ENCODE peak calls at places on chromosomes 3 and 15, in four cellular contexts. I is K562, R is GM12878, Y is HepG2. Z is an unnamed sample.

GRCh38 chr3:142929109-142929508 is 34.4 kb downstream of the PAQR9 start:
- DNase-seq in R (no peak), Y (peak; percentile 55), I (peak; percentile 87), Z (peak; percentile 70)

GRCh38 chr3:43286115-43286885 is at the start of gene SNRK:
- DNase-seq in R (no peak), Y (peak; percentile 53), I (peak; percentile 89), Z (peak; percentile 44)

GRCh38 chr15:80251505-80252280 is at the start of gene CTXND1:
- DNase-seq in Y (no peak), R (no peak), I (no peak), Z (no peak)

GRCh38 chr3:187758318-187758717 is 13.1 kb upstream of the BCL6 start:
- DNase-seq in R (no peak), I (no peak), Y (no peak), Z (no peak)

GRCh38 chr3:193882091-193882490 is 253.9 kb upstream of the HES1 start:
- DNase-seq in R (no peak), I (no peak), Y (no peak), Z (no peak)

GRCh38 chr15:80386151-80386550 is 18.0 kb upstream of the ARNT2 start:
- DNase-seq in I (no peak), Y (no peak), R (no peak), Z (no peak)

GRCh38 chr15:78508272-78508671 is 895 bp downstream of the HYKK start:
- DNase-seq in I (peak; percentile 8), Y (peak; percentile 3), R (no peak), Z (no peak)

GRCh38 chr15:85475711-85476110 is 95.3 kb downstream of the AKAP13 start:
- DNase-seq in Y (no peak), R (no peak), I (no peak), Z (no peak)

GRCh38 chr15:46331546-46331945 is 696.7 kb downstream of the SQOR start:
- DNase-seq in Y (no peak), I (no peak), R (no peak), Z (no peak)

GRCh38 chr3:48989126-48989795 is 780 bp upstream of the P4HTM start:
- DNase-seq in Y (no peak), R (no peak), I (no peak), Z (no peak)

GRCh38 chr15:51861557-51862350 is 32.3 kb downstream of the TMOD3 start:
- DNase-seq in R (no peak), Y (no peak), I (no peak), Z (no peak)

GRCh38 chr3:13009132-13009945 is 63.9 kb downstream of the IQSEC1 start:
- DNase-seq in Y (no peak), I (peak; percentile 47), R (no peak), Z (no peak)

GRCh38 chr3:43074901-43075689 is 30.8 kb downstream of the POMGNT2 start:
- DNase-seq in Y (no peak), I (no peak), R (no peak), Z (no peak)

GRCh38 chr3:16828815-16829214 is 55.9 kb upstream of the PLCL2 start:
- DNase-seq in Y (no peak), R (no peak), I (peak; percentile 41), Z (peak; percentile 33)

GRCh38 chr15:96183020-96183926 is 147.2 kb upstream of the NR2F2 start:
- DNase-seq in I (no peak), Y (peak; percentile 39), R (no peak), Z (no peak)

GRCh38 chr15:52012210-52012609 is 6.8 kb upstream of the MAPK6 start:
- DNase-seq in I (no peak), Y (no peak), R (no peak), Z (no peak)

GRCh38 chr3:169241575-169241927 is 422.0 kb downstream of the MECOM start:
- DNase-seq in Y (no peak), I (no peak), R (no peak), Z (no peak)

GRCh38 chr3:168241156-168241555 is 145.4 kb upstream of the GOLIM4 start:
- DNase-seq in Y (no peak), I (no peak), R (no peak), Z (no peak)

GRCh38 chr3:56522374-56522773 is 34.6 kb upstream of the CCDC66 start:
- DNase-seq in R (no peak), I (no peak), Y (no peak), Z (no peak)

GRCh38 chr3:141089339-141090152 is 38.4 kb downstream of the SPSB4 start:
- DNase-seq in Y (no peak), I (no peak), R (no peak), Z (no peak)

GRCh38 chr3:123143669-123144411 is 57.9 kb upstream of the SEC22A start:
- DNase-seq in Y (peak; percentile 58), I (no peak), R (no peak), Z (no peak)

GRCh38 chr3:28615071-28615470 is 266.4 kb upstream of the AZI2 start:
- DNase-seq in I (no peak), R (no peak), Y (no peak), Z (no peak)

GRCh38 chr15:40776537-40777141 is 6.9 kb downstream of the C15orf62 start:
- DNase-seq in R (no peak), I (no peak), Y (no peak), Z (no peak)

GRCh38 chr15:79994651-79995050 is 23.7 kb upstream of the BCL2A1 start:
- DNase-seq in I (no peak), Y (no peak), R (no peak), Z (no peak)

GRCh38 chr15:74777769-74778598 is 3.9 kb upstream of the CSK start:
- DNase-seq in I (no peak), R (no peak), Y (no peak), Z (no peak)

GRCh38 chr15:54518145-54518941 is 540.1 kb downstream of the UNC13C start:
- DNase-seq in Y (no peak), R (peak; percentile 36), I (no peak), Z (no peak)

GRCh38 chr3:174775603-174776002 is 83.5 kb upstream of the NAALADL2 start:
- DNase-seq in R (no peak), I (no peak), Y (no peak), Z (no peak)

GRCh38 chr3:190325923-190326322 is 3.7 kb upstream of the CLDN1 start:
- DNase-seq in I (no peak), Y (no peak), R (no peak), Z (no peak)

GRCh38 chr15:90762109-90762508 is 45.0 kb downstream of the BLM start:
- DNase-seq in R (no peak), I (no peak), Y (no peak), Z (no peak)

GRCh38 chr3:184874709-184875644 is 63.0 kb downstream of the VPS8 start:
- DNase-seq in I (peak; percentile 50), R (no peak), Y (peak; percentile 27), Z (no peak)

GRCh38 chr3:40887012-40887411 is 312.3 kb upstream of the CTNNB1 start:
- DNase-seq in Y (no peak), R (no peak), I (no peak), Z (no peak)

GRCh38 chr3:10228248-10228950 is 19.9 kb upstream of the TATDN2 start:
- DNase-seq in R (no peak), I (no peak), Y (no peak), Z (no peak)

GRCh38 chr15:68365140-68365745 is 66.7 kb downstream of the ITGA11 start:
- DNase-seq in I (no peak), R (no peak), Y (no peak), Z (no peak)

GRCh38 chr15:33140326-33140725 is 54.2 kb downstream of the FMN1 start:
- DNase-seq in R (no peak), Y (no peak), I (no peak), Z (no peak)

GRCh38 chr3:59368887-59369286 is 319.1 kb upstream of the CFAP20DC start:
- DNase-seq in I (peak; percentile 1), Y (no peak), R (no peak), Z (no peak)

GRCh38 chr3:59364471-59364870 is 314.6 kb upstream of the CFAP20DC start:
- DNase-seq in R (no peak), I (no peak), Y (no peak), Z (no peak)

GRCh38 chr3:59366218-59366617 is 316.4 kb upstream of the CFAP20DC start:
- DNase-seq in Y (no peak), R (no peak), I (no peak), Z (no peak)

GRCh38 chr3:59367150-59367549 is 317.3 kb upstream of the CFAP20DC start:
- DNase-seq in Y (no peak), I (peak; percentile 7), R (no peak), Z (no peak)
- TF ChIP-seq BRCA1 in Y (no peak), I (no peak), R (no peak), Z (no peak)

GRCh38 chr3:132405188-132405587 is 12.1 kb upstream of the DNAJC13 start:
- DNase-seq in I (no peak), R (no peak), Y (no peak), Z (no peak)
- TF ChIP-seq BRCA1 in I (no peak), R (no peak), Y (no peak), Z (no peak)

GRCh38 chr3:73614385-73614784 is 10.4 kb downstream of the PDZRN3 start:
- DNase-seq in Y (no peak), R (no peak), I (no peak), Z (no peak)
- TF ChIP-seq BRCA1 in Y (no peak), R (no peak), I (no peak), Z (no peak)

DNA sequence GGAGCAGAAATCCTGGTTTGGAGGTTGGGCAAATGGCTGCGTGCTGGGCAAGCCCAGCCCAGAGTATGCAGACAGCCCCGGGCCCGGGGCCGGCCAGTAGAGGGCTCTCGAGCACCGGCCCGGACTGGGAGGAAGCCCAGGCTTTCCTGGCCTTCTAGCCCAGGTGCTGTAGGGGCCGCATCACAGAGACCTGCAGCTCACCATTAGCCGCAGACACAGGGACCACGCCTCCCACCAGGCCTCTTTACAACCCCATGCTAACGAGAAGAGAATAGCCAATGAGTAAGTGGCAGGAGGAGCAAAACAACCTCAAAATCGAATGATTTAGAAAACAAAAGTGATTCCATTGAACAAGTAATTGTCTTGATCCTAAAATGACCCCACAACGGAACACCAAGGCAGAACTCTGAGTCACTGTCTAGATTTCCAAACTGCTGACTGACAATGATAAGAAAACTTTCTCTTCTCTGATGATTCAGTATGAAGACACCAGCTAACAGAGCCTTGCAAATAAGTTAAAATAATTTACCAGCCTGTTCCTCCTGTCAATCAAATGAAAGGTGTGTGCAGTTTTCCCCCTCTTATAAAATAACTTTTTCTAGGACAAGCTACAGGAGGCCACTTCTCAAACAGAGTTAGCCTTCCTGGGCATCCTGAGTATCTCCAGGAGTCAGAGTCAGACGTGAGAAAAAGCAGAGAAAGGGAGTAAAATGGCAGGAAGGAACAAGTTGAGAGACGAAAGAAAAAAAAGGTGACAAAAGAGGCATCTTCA is 102.2 kb downstream of the DGKG start:
- DNase-seq in Y (peak; percentile 57), R (no peak), I (peak; percentile 74), Z (peak; percentile 77)
- TF ChIP-seq BRCA1 in Y (peak; percentile 37), R (no peak), I (no peak), Z (no peak)